ENCODE peak calls at places on chromosomes 4 and X, in four cellular contexts. I is GM23338, W is lung, A is SK-N-SH. B is an unnamed sample. For H3K36me3, the result is how much of the 10 kb centered on the place peaks cover.

GRCh38 chr4:128299848-128300247 is 12.2 kb upstream of the PGRMC2 start:
- DNase-seq in I (no peak), W (no peak), A (no peak), B (no peak)

GRCh38 chrX:149010026-149010898 is 494.8 kb downstream of the IDS start:
- DNase-seq in I (no peak), W (no peak), A (no peak), B (no peak)

GRCh38 chr4:38094419-38094818 is 134.2 kb downstream of the PTTG2 start:
- DNase-seq in I (peak), W (no peak), A (peak), B (no peak)

GRCh38 chrX:29880977-29881376 is 334.4 kb upstream of the MAGEB2 start:
- DNase-seq in I (no peak), W (no peak), A (no peak), B (no peak)

GRCh38 chrX:56793533-56794320 is 64.7 kb downstream of the NBDY start:
- DNase-seq in I (no peak), W (peak), A (peak), B (no peak)

GRCh38 chrX:119427024-119427794 is 28.1 kb downstream of the SLC25A43 start:
- DNase-seq in I (peak), W (no peak), A (no peak), B (no peak)

GRCh38 chrX:49192722-49193328 is 6.7 kb upstream of the PRICKLE3 start:
- DNase-seq in I (peak), W (no peak), A (no peak), B (no peak)

GRCh38 chr4:46404961-46405360 is 15.0 kb upstream of the GABRA2 start:
- DNase-seq in I (peak), W (no peak), A (no peak), B (peak)

GRCh38 chr4:59712474-59712873 is 1487.7 kb upstream of the ADGRL3 start:
- DNase-seq in I (no peak), W (no peak), A (no peak), B (no peak)

GRCh38 chrX:8003147-8003883 is 76.1 kb upstream of the PNPLA4 start:
- DNase-seq in I (no peak), W (no peak), A (no peak), B (no peak)

GRCh38 chrX:12297353-12297752 is 159.1 kb downstream of the FRMPD4 start:
- DNase-seq in I (no peak), W (no peak), A (no peak), B (no peak)

GRCh38 chrX:106263817-106264216 is 95.7 kb downstream of the PWWP3B start:
- DNase-seq in I (no peak), W (no peak), A (no peak), B (no peak)

GRCh38 chrX:113019958-113020357 is 179.3 kb upstream of the AMOT start:
- DNase-seq in I (no peak), W (no peak), A (no peak), B (no peak)

GRCh38 chr4:67751260-67751659 is 2.9 kb downstream of the GNRHR start:
- DNase-seq in I (no peak), W (no peak), A (no peak), B (no peak)

GRCh38 chr4:87410669-87411068 is 11.7 kb upstream of the NUDT9 start:
- DNase-seq in I (no peak), W (no peak), A (no peak), B (no peak)

DNA sequence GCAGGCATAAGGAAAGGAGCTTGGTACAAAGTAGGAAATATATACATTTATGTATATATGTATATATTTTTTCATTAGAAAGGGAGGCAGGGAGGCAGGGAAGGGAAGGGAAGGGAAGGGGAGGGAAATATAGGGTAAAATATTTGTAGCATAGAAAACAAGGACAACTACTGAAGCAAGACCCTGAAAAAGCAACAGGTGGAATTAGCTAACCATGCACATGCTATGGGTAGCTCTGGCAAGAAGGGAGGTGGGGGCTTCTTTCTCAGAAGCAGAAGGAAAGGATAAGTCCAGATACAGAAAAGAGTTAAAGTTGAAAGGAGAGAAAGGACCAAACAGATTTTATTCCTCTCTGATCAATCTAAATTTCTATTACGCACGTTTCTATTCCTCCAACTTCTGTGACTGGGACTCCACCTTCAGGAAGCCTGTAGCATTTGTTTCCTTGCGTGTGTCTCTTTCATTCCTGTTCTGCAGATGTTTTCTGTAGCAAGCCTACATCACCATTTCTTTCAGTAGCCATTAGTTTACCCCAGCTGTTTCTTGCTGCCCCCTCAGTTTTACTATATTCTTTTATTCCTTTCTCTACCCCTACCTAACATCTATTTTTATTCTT is 82.9 kb downstream of the OR13H1 start:
- DNase-seq in I (peak), W (no peak), A (peak), B (peak)
- TF ChIP-seq CTCF in I (peak), W (no peak), A (peak), B (peak)

GRCh38 chr4:90960433-90960832 is 833.2 kb downstream of the CCSER1 start:
- DNase-seq in I (no peak), W (no peak), A (no peak), B (no peak)
- H3K36me3 ChIP-seq in I (under half), W (under half), A (under half), B (under half)

DNA sequence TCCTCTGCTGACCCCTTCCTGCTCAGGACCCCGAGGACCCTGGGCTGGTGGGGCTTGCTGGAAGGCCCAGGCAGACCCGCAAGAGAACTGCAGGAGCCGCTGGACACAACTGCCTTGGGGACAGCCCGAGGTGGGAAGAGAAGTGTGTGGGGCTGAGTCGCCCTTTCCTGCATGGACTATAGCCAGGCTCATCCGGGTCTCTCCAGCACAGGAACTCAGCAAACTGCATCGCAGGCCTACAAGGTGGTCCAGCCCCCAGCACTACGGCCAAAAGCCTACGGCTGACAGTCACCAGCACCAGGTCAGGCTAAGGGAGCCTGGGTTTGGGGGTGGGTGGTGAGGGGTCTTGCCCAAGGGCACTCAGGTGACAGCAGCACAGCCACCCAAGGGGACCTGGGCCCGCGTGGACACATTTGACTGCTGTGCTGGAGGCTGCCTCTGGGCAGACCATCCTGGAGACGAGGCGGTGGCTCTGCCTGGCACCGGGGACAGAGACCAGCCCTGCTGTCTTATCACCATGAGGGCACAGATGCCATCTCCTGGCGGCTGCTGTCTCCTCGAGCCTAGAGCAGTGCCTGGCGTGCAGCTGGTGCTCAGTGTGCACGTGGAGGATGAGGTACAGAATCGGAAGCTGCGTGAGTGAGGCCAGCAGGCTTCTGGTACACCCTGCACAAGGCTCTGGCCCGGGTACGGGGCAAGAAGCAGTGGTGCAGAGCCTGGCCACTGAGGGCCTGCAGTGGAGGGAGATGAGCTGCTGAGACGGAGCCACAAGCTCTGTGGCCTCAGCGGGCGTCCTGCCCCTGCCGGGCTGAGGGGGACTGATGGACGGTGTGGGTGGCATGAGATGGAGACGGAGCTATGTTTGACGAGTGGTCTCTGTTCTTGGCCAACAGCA is 15.1 kb downstream of the LRPAP1 start:
- DNase-seq in I (no peak), W (no peak), A (no peak), B (no peak)
- TF ChIP-seq CTCF in I (no peak), W (no peak), A (no peak), B (no peak)

GRCh38 chrX:154436597-154437397 is at the start of gene GDI1:
- DNase-seq in I (peak), W (peak), A (peak), B (peak)
- H3K36me3 ChIP-seq in I (under half), W (under half), A (under half), B (under half)

DNA sequence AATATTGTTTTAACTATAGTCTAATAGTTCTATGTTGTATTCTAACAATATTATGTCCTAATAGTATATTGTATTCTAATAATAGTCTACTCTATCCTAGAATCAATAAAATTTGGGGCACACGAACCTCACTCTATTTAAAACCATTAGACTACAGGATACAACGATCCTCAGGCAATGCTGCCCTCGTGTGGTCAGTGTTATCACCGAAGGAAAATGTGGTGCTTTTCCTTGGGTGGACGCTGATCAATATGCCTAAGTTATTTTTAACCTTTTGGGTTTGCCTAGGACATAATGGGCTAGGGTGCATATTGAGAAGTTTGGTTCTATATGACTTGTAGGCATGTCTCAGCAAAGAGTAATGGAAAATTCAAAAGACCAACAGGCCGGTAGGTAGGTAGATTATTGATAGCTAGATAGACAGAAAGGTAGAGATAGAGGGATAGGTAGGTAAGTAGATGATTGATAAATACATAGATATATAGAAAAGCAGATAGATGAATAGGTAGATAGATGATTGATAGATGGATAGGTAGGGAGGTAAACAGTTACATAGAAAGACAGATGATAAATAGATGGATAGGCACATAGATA is 75.1 kb downstream of the PRKX start:
- DNase-seq in I (peak), W (no peak), A (peak), B (peak)
- TF ChIP-seq CTCF in I (peak), W (peak), A (peak), B (peak)

DNA sequence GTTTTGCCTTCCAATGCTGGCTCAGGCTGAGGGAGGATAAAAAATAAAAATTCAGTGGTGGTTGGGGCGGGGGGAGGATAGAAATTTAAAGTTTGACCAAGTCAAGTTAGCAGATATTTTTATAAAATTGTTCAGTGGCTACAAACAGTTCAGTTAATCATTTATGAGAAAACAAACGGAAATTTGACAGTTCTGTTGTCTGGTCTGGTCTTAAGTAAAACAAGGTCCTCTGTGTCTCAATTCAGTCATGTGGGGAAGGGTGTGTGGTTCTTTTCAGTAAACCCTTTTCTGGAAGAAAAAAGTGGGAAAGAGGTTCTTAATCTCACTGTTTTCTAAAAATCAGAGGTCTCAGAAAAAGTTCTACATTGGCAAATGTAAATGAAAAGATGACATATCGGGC is 409.1 kb upstream of the SPANXN4 start:
- DNase-seq in I (no peak), W (no peak), A (no peak), B (no peak)
- H3K36me3 ChIP-seq in I (under half), W (under half), A (under half), B (under half)

DNA sequence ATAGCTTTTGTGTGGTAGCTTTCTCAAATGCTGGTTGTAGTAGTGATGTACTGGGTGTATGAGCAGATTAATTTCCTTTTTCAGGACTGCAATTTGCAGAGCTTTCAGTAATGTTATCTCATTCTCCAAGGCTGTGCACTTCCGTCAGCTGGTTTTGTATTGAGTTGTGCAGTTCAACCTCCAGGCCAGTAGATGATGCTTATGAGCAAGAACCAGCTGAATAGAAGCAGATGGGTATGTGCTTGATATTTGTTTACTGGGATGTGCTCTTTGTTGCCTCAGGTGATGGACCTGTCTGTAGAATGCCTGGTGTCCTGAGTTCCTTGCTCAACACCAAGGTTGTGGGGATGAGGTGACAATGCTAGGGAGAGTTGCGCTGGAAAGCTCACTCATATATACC is 462.8 kb downstream of the PCDH18 start:
- DNase-seq in I (peak), W (no peak), A (no peak), B (no peak)
- TF ChIP-seq CTCF in I (peak), W (no peak), A (peak), B (no peak)

DNA sequence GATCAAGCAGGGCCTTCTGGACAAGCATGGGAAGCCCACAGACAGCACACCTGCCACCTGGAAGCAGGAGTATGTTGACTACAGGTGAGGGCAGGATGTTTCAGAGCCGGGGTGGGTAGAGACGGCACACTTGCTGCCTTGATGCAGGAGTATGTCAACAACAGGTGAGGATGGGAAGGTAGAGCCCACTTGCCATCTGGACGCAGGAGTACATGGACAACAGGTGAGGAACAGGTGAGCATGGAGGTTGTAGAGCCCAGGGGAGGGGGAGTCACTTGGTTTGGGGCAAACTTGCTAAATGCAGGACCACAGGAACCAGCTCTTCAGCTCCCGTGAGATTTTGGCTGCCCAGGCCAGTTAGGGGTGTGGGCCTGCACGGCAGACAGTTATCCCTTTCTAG is 12.0 kb downstream of the DKC1 start:
- DNase-seq in I (no peak), W (no peak), A (no peak), B (no peak)
- H3K36me3 ChIP-seq in I (under half), W (under half), A (under half), B (under half)

B was measured in cardiac muscle cell.